ENCODE peak calls at places on chromosomes 2 and 18, in nine cellular contexts. A is CD8-positive, alpha-beta memory T cell; Z is heart right ventricle; V is neuronal stem cell; J is PC-3; M is ovary; X is kidney; O is stomach; H is thyroid gland. P is an unnamed sample.

GRCh38 chr2:26449278-26450030 is 28.5 kb downstream of the OTOF start:
- DNase-seq in J (no peak), Z (no peak), H (no peak), X (no peak), O (no peak), M (no peak), A (no peak), V (no peak), P (no peak)

GRCh38 chr18:50729326-50729725 is 90.5 kb downstream of the MRO start:
- DNase-seq in X (no peak), M (no peak), V (no peak), J (no peak), H (no peak), O (no peak), A (no peak), Z (no peak), P (no peak)

GRCh38 chr2:201228912-201229290 is 31.4 kb upstream of the CASP8 start:
- DNase-seq in Z (no peak), J (no peak), V (no peak), X (no peak), H (no peak), M (no peak), O (no peak), A (no peak), P (no peak)

GRCh38 chr2:56271275-56271674 is 87.5 kb downstream of the CCDC85A start:
- DNase-seq in J (no peak), M (no peak), A (no peak), V (no peak), O (no peak), Z (no peak), X (no peak), H (no peak), P (no peak)

GRCh38 chr2:149737882-149738281 is 150.3 kb upstream of the MMADHC start:
- DNase-seq in A (no peak), Z (no peak), H (no peak), X (no peak), M (no peak), O (no peak), J (no peak), V (no peak), P (no peak)

GRCh38 chr2:209073151-209073550 is 350.7 kb upstream of the MAP2 start:
- DNase-seq in V (no peak), O (no peak), A (no peak), M (no peak), Z (no peak), H (no peak), J (no peak), X (no peak), P (no peak)

GRCh38 chr2:130819915-130820861 is 16.5 kb upstream of the ARHGEF4 start:
- DNase-seq in A (no peak), J (no peak), M (no peak), O (no peak), X (peak; percentile 61), V (no peak), H (peak; percentile 90), Z (no peak), P (no peak)

GRCh38 chr2:226423498-226423960 is 376.1 kb downstream of the IRS1 start:
- DNase-seq in J (peak; percentile 80), H (peak; percentile 43), O (peak; percentile 26), A (peak; percentile 52), Z (peak; percentile 12), M (no peak), V (no peak), X (no peak), P (no peak)

GRCh38 chr2:137091704-137092103 is 326.4 kb downstream of the THSD7B start:
- DNase-seq in V (no peak), J (no peak), O (no peak), M (no peak), Z (no peak), H (no peak), A (no peak), X (no peak), P (no peak)

GRCh38 chr2:29192526-29192925 is 77.3 kb downstream of the CLIP4 start:
- DNase-seq in Z (no peak), H (no peak), V (no peak), M (no peak), X (no peak), O (no peak), J (peak; percentile 25), A (no peak), P (no peak)

GRCh38 chr2:214412679-214413078 is 1.8 kb downstream of the VWC2L start:
- DNase-seq in Z (no peak), A (no peak), J (no peak), H (no peak), V (no peak), X (no peak), O (no peak), M (no peak), P (no peak)

GRCh38 chr2:54067851-54068375 is 47.5 kb upstream of the ACYP2 start:
- DNase-seq in V (no peak), A (no peak), Z (no peak), O (peak; percentile 64), H (no peak), X (no peak), M (no peak), J (peak; percentile 50), P (no peak)

GRCh38 chr2:176136375-176137248 is 7.1 kb downstream of the HOXD8 start:
- DNase-seq in O (no peak), M (peak; percentile 66), V (no peak), Z (no peak), J (peak; percentile 56), H (no peak), A (no peak), X (peak; percentile 81), P (no peak)

DNA sequence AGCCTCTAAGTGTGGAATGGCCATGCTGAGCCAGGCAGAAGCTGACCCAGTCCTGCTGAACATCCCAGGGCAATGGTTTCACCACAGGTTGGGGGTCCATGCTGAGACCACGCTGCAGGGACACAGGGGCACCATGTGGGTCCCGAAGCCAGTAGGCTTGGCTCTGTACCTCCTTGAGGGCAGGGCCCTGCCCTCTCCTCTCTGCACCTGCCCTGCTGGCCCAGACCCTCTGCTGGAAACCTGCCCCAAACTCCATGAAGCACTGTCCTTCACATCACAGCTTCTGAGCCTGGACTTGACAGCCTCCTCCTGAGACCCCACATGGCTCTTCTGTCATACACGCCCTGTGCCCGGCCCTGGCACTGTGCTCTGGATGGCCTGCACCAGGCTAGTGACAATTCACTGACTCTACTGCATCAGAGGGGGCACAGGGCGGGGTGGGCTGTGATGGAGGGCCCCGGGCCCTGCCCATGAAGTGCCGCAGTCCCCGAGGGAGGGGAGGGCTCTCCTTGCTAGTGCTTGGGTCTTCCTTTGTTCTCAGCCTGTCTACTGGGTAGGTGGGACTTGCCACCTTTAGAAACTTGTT is 24.7 kb downstream of the HS6ST1 start:
- DNase-seq in O (no peak), V (no peak), J (no peak), M (peak; percentile 10), X (peak; percentile 62), Z (no peak), H (no peak), A (no peak), P (no peak)
- H3K27ac ChIP-seq in O (no peak overlapping the region), V (no peak overlapping the region), J (no peak overlapping the region), M (no peak overlapping the region), X (no peak overlapping the region), Z (no peak overlapping the region), H (no peak overlapping the region), A (no peak overlapping the region), P (no peak overlapping the region)

GRCh38 chr2:8678731-8679566 is 2.9 kb upstream of the ID2 start:
- DNase-seq in O (peak; percentile 95), H (peak; percentile 97), X (peak; percentile 98), M (peak; percentile 93), Z (peak; percentile 96), A (peak; percentile 92), V (peak; percentile 96), J (peak; percentile 95), P (no peak)

GRCh38 chr2:8677646-8678592 is 3.9 kb upstream of the ID2 start:
- DNase-seq in Z (peak; percentile 54), M (peak; percentile 66), H (peak; percentile 76), X (peak; percentile 83), V (peak; percentile 58), O (peak; percentile 43), J (peak; percentile 47), A (peak; percentile 72), P (no peak)

GRCh38 chr2:8676191-8676914 is 5.5 kb upstream of the ID2 start:
- DNase-seq in O (peak; percentile 78), M (peak; percentile 90), X (peak; percentile 96), Z (peak; percentile 88), J (peak; percentile 53), H (peak; percentile 90), A (no peak), V (peak; percentile 9), P (no peak)

GRCh38 chr2:8675543-8675942 is 6.3 kb upstream of the ID2 start:
- DNase-seq in Z (no peak), A (no peak), M (no peak), O (no peak), J (no peak), V (no peak), X (no peak), H (no peak), P (no peak)

GRCh38 chr2:8676915-8677645 is 4.8 kb upstream of the ID2 start:
- DNase-seq in M (no peak), H (peak; percentile 53), Z (no peak), V (peak; percentile 18), O (no peak), A (no peak), X (no peak), J (peak; percentile 38), P (no peak)
- H3K27ac ChIP-seq in M (no peak overlapping the region), H (peak overlapping the region; percentile 97), Z (peak overlapping the region; percentile 93), V (no peak overlapping the region), O (peak overlapping the region; percentile 71), A (peak overlapping the region; percentile 76), X (peak overlapping the region; percentile 97), J (peak overlapping the region; percentile 67), P (no peak overlapping the region)

GRCh38 chr18:75483662-75484061 is 56.2 kb upstream of the SMIM21 start:
- DNase-seq in M (no peak), V (no peak), O (no peak), H (no peak), A (no peak), J (no peak), Z (no peak), X (no peak), P (no peak)

GRCh38 chr18:75492897-75493296 is 65.4 kb upstream of the SMIM21 start:
- DNase-seq in H (no peak), A (no peak), M (no peak), V (no peak), J (no peak), X (no peak), Z (no peak), O (no peak), P (no peak)

GRCh38 chr18:75491361-75491760 is 63.9 kb upstream of the SMIM21 start:
- DNase-seq in X (no peak), H (no peak), M (no peak), Z (no peak), O (no peak), A (no peak), J (no peak), V (no peak), P (no peak)

GRCh38 chr18:75489493-75490190 is 62.1 kb upstream of the SMIM21 start:
- DNase-seq in H (no peak), X (no peak), A (no peak), M (no peak), J (peak; percentile 91), Z (no peak), V (no peak), O (no peak), P (no peak)
- H3K27ac ChIP-seq in H (no peak overlapping the region), X (no peak overlapping the region), A (no peak overlapping the region), M (no peak overlapping the region), J (peak overlapping the region; percentile 67), Z (no peak overlapping the region), V (no peak overlapping the region), O (no peak overlapping the region), P (no peak overlapping the region)

GRCh38 chr2:47520825-47521665 is 118.1 kb downstream of the MSH2 start:
- DNase-seq in X (peak; percentile 79), J (peak; percentile 51), A (peak; percentile 84), V (no peak), Z (peak; percentile 51), O (peak; percentile 46), H (peak; percentile 45), M (peak; percentile 32), P (peak; percentile 25)
- H3K27ac ChIP-seq in X (no peak overlapping the region), J (no peak overlapping the region), A (peak overlapping the region; percentile 59), V (no peak overlapping the region), Z (peak overlapping the region; percentile 76), O (peak overlapping the region; percentile 35), H (no peak overlapping the region), M (no peak overlapping the region), P (no peak overlapping the region)